ENCODE peak calls at places on chromosomes 2 and 18, in eight cellular contexts. L, P, R, H, A, K, F and W are unnamed samples.

GRCh38 chr2:161576421-161576820 is 47.8 kb upstream of the SLC4A10 start:
- DNase-seq in P (no peak), H (peak), F (no peak), L (no peak), K (no peak), R (no peak), A (peak), W (no peak)

GRCh38 chr2:63723709-63724108 is 118.0 kb upstream of the UGP2 start:
- DNase-seq in H (no peak), F (no peak), K (no peak), R (no peak), P (no peak), L (no peak), A (no peak), W (no peak)

GRCh38 chr2:239528883-239529282 is 128.1 kb upstream of the HDAC4 start:
- DNase-seq in A (no peak), H (no peak), K (no peak), R (no peak), P (no peak), L (no peak), F (no peak), W (no peak)

GRCh38 chr18:79845164-79845563 is 47.4 kb downstream of the KCNG2 start:
- DNase-seq in R (no peak), F (no peak), A (no peak), L (no peak), K (no peak), H (no peak), P (no peak), W (no peak)

GRCh38 chr2:71243548-71244301 is 16.8 kb upstream of the PAIP2B start:
- DNase-seq in K (peak), A (no peak), R (no peak), H (no peak), P (peak), F (no peak), L (no peak), W (no peak)

GRCh38 chr18:36808681-36809080 is 20.1 kb downstream of the TPGS2 start:
- DNase-seq in K (no peak), R (no peak), A (no peak), H (no peak), L (no peak), P (no peak), F (no peak), W (no peak)

GRCh38 chr18:69648486-69648885 is 247.8 kb downstream of the DOK6 start:
- DNase-seq in A (peak), P (no peak), F (no peak), K (peak), R (no peak), L (no peak), H (no peak), W (no peak)

GRCh38 chr18:70620837-70621612 is 332.2 kb downstream of the SOCS6 start:
- DNase-seq in L (no peak), K (no peak), P (no peak), H (no peak), A (no peak), R (no peak), F (no peak), W (no peak)

GRCh38 chr2:118645891-118646290 is 201.6 kb downstream of the EN1 start:
- DNase-seq in F (no peak), K (no peak), A (no peak), P (no peak), H (no peak), R (no peak), L (no peak), W (no peak)

GRCh38 chr2:211455225-211455841 is 898.9 kb downstream of the CPS1 start:
- DNase-seq in H (peak), L (peak), R (no peak), F (peak), A (peak), K (peak), P (no peak), W (peak)

GRCh38 chr2:235665656-235666239 is 171.9 kb downstream of the AGAP1 start:
- DNase-seq in H (no peak), P (no peak), L (no peak), A (no peak), R (peak), F (peak), K (peak), W (no peak)

GRCh38 chr2:193584522-193584938 is 1389.8 kb upstream of the TMEFF2 start:
- DNase-seq in H (peak), P (no peak), L (no peak), A (peak), R (no peak), F (no peak), K (no peak), W (peak)

GRCh38 chr2:10019174-10019971 is 24.0 kb upstream of the KLF11 start:
- DNase-seq in P (no peak), L (no peak), F (peak), H (no peak), R (no peak), A (peak), K (no peak), W (no peak)

GRCh38 chr18:35378206-35378795 is 1.2 kb upstream of the ZNF396 start:
- DNase-seq in P (no peak), H (no peak), F (no peak), K (no peak), A (no peak), L (no peak), R (no peak), W (no peak)

GRCh38 chr2:98463988-98464771 is 19.5 kb downstream of the INPP4A start:
- DNase-seq in H (peak), A (no peak), P (no peak), F (peak), R (no peak), K (no peak), L (peak), W (no peak)
- TF ChIP-seq POLR2A in H (no peak), A (no peak), P (no peak), F (no peak), R (no peak), K (no peak), L (no peak), W (no peak)

GRCh38 chr2:241882090-241882625 is 12.6 kb downstream of the RTP5 start:
- DNase-seq in L (peak), K (peak), F (peak), R (peak), H (peak), A (no peak), P (peak), W (peak)
- TF ChIP-seq POLR2A in L (no peak), K (peak), F (no peak), R (no peak), H (no peak), A (no peak), P (no peak), W (no peak)

GRCh38 chr2:191486584-191487320 is 191.2 kb upstream of the NABP1 start:
- DNase-seq in K (peak), H (no peak), A (no peak), F (no peak), P (no peak), R (no peak), L (peak), W (no peak)

GRCh38 chr2:191488135-191488534 is 189.8 kb upstream of the NABP1 start:
- DNase-seq in P (no peak), F (no peak), R (no peak), H (no peak), A (no peak), K (peak), L (peak), W (no peak)
- TF ChIP-seq POLR2A in P (no peak), F (no peak), R (no peak), H (no peak), A (no peak), K (no peak), L (no peak), W (no peak)

DNA sequence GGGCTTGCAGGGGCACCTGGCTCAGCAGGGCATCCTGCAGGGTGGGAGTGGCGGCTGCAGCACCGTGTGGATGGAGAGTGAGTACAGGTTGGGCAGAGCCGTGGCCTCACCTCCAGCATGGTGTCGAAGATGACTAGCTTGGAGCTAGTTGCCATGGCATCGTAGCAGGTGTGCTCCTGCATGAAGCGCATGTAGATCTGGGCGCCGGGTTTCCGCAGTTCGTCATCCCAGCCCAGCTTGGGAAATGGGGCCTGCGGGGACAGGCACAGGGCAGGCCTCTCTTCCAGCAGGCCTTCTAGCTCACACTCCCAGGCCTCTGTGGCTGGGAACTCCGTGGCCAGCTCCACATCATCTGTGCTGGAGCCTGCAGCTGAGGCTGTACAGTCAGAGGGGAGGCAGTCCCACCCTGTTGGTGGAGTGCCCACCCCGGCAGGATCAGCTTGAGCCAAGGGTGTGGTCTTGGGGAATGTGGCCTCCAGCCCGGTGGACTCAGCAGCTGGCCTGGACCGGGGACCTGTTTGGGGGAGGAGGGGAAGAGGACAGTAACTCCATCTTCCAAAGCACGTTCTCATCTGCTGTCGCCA is 1.6 kb downstream of the PRKAG3 start:
- DNase-seq in L (no peak), R (no peak), H (no peak), K (no peak), F (no peak), A (no peak), P (peak), W (no peak)
- TF ChIP-seq POLR2A in L (no peak), R (no peak), H (no peak), K (no peak), F (no peak), A (no peak), P (no peak), W (no peak)

GRCh38 chr2:176669398-176670174 is 400.3 kb downstream of the MTX2 start:
- DNase-seq in R (no peak), P (no peak), F (no peak), K (no peak), A (no peak), H (no peak), L (no peak), W (no peak)

GRCh38 chr2:176665086-176665485 is 395.8 kb downstream of the MTX2 start:
- DNase-seq in H (no peak), F (no peak), A (no peak), P (no peak), L (no peak), R (no peak), K (no peak), W (no peak)

GRCh38 chr2:176664478-176664877 is 395.2 kb downstream of the MTX2 start:
- DNase-seq in A (no peak), F (no peak), L (no peak), R (no peak), H (no peak), P (no peak), K (no peak), W (no peak)

DNA sequence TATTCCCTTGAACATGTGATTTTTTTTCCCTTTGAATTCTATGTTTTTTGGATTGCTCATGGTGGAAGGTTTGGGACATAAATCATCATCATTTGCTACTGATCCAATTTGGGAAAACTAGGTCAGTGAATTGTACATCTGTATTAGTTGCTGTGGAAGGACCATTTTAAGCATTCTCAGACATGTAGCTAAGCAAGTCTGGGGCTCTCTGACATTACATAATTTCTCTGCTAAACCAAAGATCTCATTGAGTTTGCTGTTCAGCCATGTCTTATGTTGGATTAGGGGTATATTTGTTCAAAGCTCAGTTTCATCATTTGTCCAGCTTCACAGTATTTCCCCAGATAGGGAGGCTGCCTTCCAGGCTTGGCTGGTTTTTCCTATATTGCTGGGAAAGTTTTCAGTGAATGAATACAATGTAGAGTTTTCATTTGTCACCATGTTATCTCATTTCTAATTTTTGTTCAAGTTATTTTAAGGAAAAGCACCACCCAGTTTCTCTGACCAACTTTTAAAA is 399.7 kb downstream of the MTX2 start:
- DNase-seq in P (no peak), A (no peak), R (no peak), F (no peak), K (no peak), H (no peak), L (no peak), W (no peak)
- TF ChIP-seq POLR2A in P (no peak), A (no peak), R (no peak), F (no peak), K (no peak), H (no peak), L (no peak), W (no peak)

GRCh38 chr2:84906900-84907714 is 1.7 kb downstream of the TMSB10 start:
- DNase-seq in L (peak), P (peak), A (peak), K (no peak), F (peak), R (no peak), H (peak), W (peak)
- TF ChIP-seq POLR2A in L (peak), P (no peak), A (peak), K (no peak), F (no peak), R (no peak), H (no peak), W (no peak)

GRCh38 chr2:74538881-74539339 is 9.2 kb downstream of the HTRA2 start:
- DNase-seq in P (no peak), A (no peak), F (no peak), K (no peak), H (no peak), R (no peak), L (no peak), W (no peak)
- TF ChIP-seq POLR2A in P (no peak), A (no peak), F (no peak), K (no peak), H (no peak), R (no peak), L (no peak), W (no peak)

DNA sequence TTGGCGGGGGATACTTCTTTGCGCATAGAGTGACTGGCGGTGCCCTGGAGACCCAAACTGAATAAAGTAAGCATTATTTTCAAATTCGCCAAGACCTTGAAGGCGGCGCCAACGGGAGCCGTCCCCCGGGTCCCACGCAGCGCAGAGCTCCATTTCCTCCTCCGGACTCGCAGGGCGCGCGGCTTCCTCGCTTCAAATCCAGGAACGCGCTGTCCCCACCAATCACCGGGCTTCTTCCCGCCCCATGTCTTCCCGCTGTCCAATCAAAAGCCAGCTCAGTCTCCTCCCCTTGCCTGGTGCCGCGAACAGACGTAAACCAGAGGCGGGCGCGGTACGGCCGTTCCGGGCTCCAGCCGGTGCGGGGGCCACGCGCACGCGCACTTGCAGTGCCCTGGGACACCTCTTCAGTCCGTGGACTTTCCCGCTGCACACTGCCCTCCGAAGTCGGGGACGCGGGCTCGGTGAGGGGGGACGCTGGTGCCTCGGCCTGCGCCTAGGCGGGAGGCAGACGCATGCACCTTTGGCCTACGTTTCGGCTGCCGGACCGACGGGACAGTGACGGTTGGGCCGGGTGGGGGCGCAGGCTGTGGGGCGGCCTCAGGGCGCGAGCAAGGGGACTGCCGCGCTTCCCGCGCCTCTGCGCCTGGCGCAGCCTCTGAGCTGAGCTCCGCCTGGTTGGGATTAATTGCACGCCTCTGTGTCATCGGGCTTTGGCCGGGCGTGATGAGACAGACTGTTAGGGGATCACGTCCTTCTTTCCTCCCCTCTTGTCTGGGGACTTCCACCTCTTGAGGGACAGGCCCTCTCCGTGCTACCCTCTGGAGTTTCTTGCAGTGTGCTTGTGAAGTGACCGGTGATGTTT is at the start of gene CEP192:
- DNase-seq in H (peak), A (peak), P (peak), K (peak), R (peak), F (peak), L (peak), W (peak)
- TF ChIP-seq POLR2A in H (peak), A (peak), P (peak), K (peak), R (peak), F (peak), L (peak), W (peak)

GRCh38 chr2:170822885-170823799 is 6.5 kb downstream of the GAD1 start:
- DNase-seq in H (peak), L (no peak), P (no peak), F (peak), A (no peak), R (no peak), K (no peak), W (peak)
- TF ChIP-seq POLR2A in H (no peak), L (no peak), P (no peak), F (no peak), A (no peak), R (no peak), K (no peak), W (no peak)